ENCODE peak calls at places on chromosomes 16 and 17, in six cellular contexts. H is progenitor cell of endocrine pancreas; Y is stimulated activated CD4-positive, alpha-beta T cell treated with anti-CD3 and anti-CD28 coated beads, TNF-alpha, amount 100 ng/mL, for 4 hours; R is AG20443; E is frontal cortex; A is T-helper 1 cell. V is an unnamed sample.

GRCh38 chr17:46901291-46901690 is 21.7 kb upstream of the GOSR2 start:
- DNase-seq in Y (no peak), R (no peak), E (no peak), H (no peak), A (no peak), V (no peak)

GRCh38 chr17:61294777-61295176 is 104.9 kb upstream of the TBX2 start:
- DNase-seq in E (no peak), H (no peak), R (peak; percentile 71), A (no peak), Y (no peak), V (peak; percentile 10)

GRCh38 chr17:251531-251930 is 70.1 kb upstream of the DOC2B start:
- DNase-seq in H (no peak), Y (no peak), A (no peak), E (no peak), R (no peak), V (no peak)

GRCh38 chr17:67376892-67377726 is at the start of gene PITPNC1:
- DNase-seq in E (peak; percentile 84), H (peak; percentile 78), Y (peak; percentile 67), R (peak; percentile 92), A (peak; percentile 90), V (peak; percentile 94)

GRCh38 chr16:27436065-27436464 is 34.1 kb downstream of the IL21R start:
- DNase-seq in E (no peak), R (no peak), A (no peak), Y (no peak), H (no peak), V (no peak)

GRCh38 chr16:86874141-86874540 is 295.8 kb downstream of the FOXL1 start:
- DNase-seq in Y (no peak), E (no peak), H (no peak), A (no peak), R (peak; percentile 56), V (no peak)

GRCh38 chr16:83835972-83836566 is 28.3 kb downstream of the HSBP1 start:
- DNase-seq in H (no peak), Y (no peak), E (no peak), A (peak; percentile 71), R (peak; percentile 47), V (peak; percentile 66)

GRCh38 chr16:2148714-2149629 is 547 bp downstream of the RAB26 start:
- DNase-seq in E (no peak), Y (no peak), H (no peak), R (no peak), A (no peak), V (peak; percentile 77)

GRCh38 chr17:65629234-65629690 is 67.8 kb upstream of the AXIN2 start:
- DNase-seq in R (no peak), Y (no peak), A (no peak), E (no peak), H (no peak), V (peak; percentile 97)

GRCh38 chr16:66574081-66574480 is 5.2 kb upstream of the CMTM2 start:
- DNase-seq in H (no peak), Y (no peak), R (no peak), A (no peak), E (no peak), V (no peak)

GRCh38 chr17:50203086-50203485 is 1.7 kb upstream of the COL1A1 start:
- DNase-seq in H (no peak), Y (no peak), R (peak; percentile 74), A (no peak), E (no peak), V (no peak)

GRCh38 chr16:23506606-23506994 is 3.7 kb downstream of the GGA2 start:
- DNase-seq in Y (no peak), A (no peak), R (no peak), H (no peak), E (no peak), V (no peak)

GRCh38 chr16:57753448-57754353 is 18.1 kb downstream of the KATNB1 start:
- DNase-seq in Y (no peak), A (no peak), R (no peak), H (no peak), E (no peak), V (no peak)

GRCh38 chr17:31803494-31804213 is 55.4 kb downstream of the COPRS start:
- DNase-seq in Y (no peak), E (no peak), R (peak; percentile 4), H (no peak), A (no peak), V (peak; percentile 95)

GRCh38 chr16:89317101-89317671 is 99.7 kb downstream of the ZNF778 start:
- DNase-seq in A (no peak), Y (no peak), E (no peak), H (no peak), R (no peak), V (no peak)

GRCh38 chr17:28953444-28954118 is 2.3 kb upstream of the PHF12 start:
- DNase-seq in H (peak; percentile 64), R (peak; percentile 50), A (peak; percentile 41), E (no peak), Y (peak; percentile 17), V (peak; percentile 51)

GRCh38 chr16:56351481-56351880 is 73.9 kb downstream of the AMFR start:
- DNase-seq in R (no peak), A (no peak), E (no peak), H (no peak), Y (no peak), V (no peak)

GRCh38 chr16:29806641-29807425 is 504 bp downstream of the MAZ start:
- DNase-seq in H (no peak), A (peak; percentile 66), R (no peak), Y (no peak), E (peak; percentile 55), V (peak; percentile 77)

GRCh38 chr16:57525761-57526160 is 10.6 kb downstream of the CCDC102A start:
- DNase-seq in A (no peak), E (no peak), R (no peak), Y (no peak), H (no peak), V (no peak)

GRCh38 chr17:77516902-77517301 is 376.1 kb downstream of the SEC14L1 start:
- DNase-seq in H (no peak), E (no peak), Y (no peak), A (peak; percentile 26), R (no peak), V (no peak)

GRCh38 chr16:80175011-80175410 is 365.8 kb upstream of the DYNLRB2 start:
- DNase-seq in A (no peak), R (no peak), Y (no peak), E (no peak), H (no peak), V (no peak)

GRCh38 chr16:8958344-8958808 is 5.3 kb downstream of the USP7 start:
- DNase-seq in H (no peak), R (peak; percentile 80), A (peak; percentile 42), E (no peak), Y (no peak), V (no peak)

GRCh38 chr16:85416267-85417109 is 196.6 kb upstream of the GSE1 start:
- DNase-seq in E (no peak), A (peak; percentile 63), Y (peak; percentile 49), H (no peak), R (peak; percentile 81), V (peak; percentile 90)

GRCh38 chr16:84728853-84729424 is 29.1 kb downstream of the USP10 start:
- DNase-seq in R (no peak), H (no peak), Y (no peak), E (no peak), A (no peak), V (no peak)

GRCh38 chr16:19840524-19841110 is 44.0 kb downstream of the GPRC5B start:
- DNase-seq in R (no peak), E (no peak), H (no peak), A (no peak), Y (no peak), V (peak; percentile 56)

GRCh38 chr16:2039286-2040030 is 8.2 kb downstream of the NTHL1 start:
- DNase-seq in Y (no peak), A (no peak), E (no peak), R (peak; percentile 87), H (no peak), V (peak; percentile 98)

GRCh38 chr17:17165666-17166308 is 40.3 kb downstream of the PLD6 start:
- DNase-seq in E (no peak), Y (no peak), A (no peak), H (no peak), R (no peak), V (no peak)

GRCh38 chr17:61338000-61338864 is 61.4 kb upstream of the TBX2 start:
- DNase-seq in H (no peak), A (no peak), E (no peak), Y (no peak), R (peak; percentile 70), V (peak; percentile 36)

GRCh38 chr17:82435103-82435502 is 15.4 kb downstream of the CYBC1 start:
- DNase-seq in A (no peak), E (no peak), Y (no peak), R (no peak), H (no peak), V (no peak)

GRCh38 chr16:80341242-80341641 is 199.6 kb upstream of the DYNLRB2 start:
- DNase-seq in Y (no peak), H (no peak), E (no peak), R (no peak), A (no peak), V (peak; percentile 17)

GRCh38 chr17:73474370-73474988 is 162.7 kb upstream of the CDC42EP4 start:
- DNase-seq in A (no peak), R (peak; percentile 53), Y (no peak), E (no peak), H (no peak), V (peak; percentile 72)

GRCh38 chr16:19135896-19136438 is 22.2 kb downstream of the ITPRIPL2 start:
- DNase-seq in E (no peak), H (no peak), A (no peak), R (peak; percentile 48), Y (no peak), V (peak; percentile 49)

V was measured in DMS53.